ENCODE peak calls at places on chromosomes 2 and 18, in eight cellular contexts. One of them, this sample, is unnamed.

GRCh38 chr2:69298261-69298660 is 88.8 kb downstream of the GFPT1 start:
- DNase-seq in astrocyte of the spinal cord: peak
- DNase-seq in right lobe of liver: no peak
- DNase-seq in uterus: no peak
- DNase-seq in kidney: no peak
- DNase-seq in gastrocnemius medialis: no peak
- DNase-seq in heart right ventricle: no peak
- DNase-seq in adrenal gland: peak
- DNase-seq in this sample: no peak

GRCh38 chr2:39608212-39608575 is 57.5 kb upstream of the TMEM178A start:
- DNase-seq in astrocyte of the spinal cord: peak
- DNase-seq in right lobe of liver: no peak
- DNase-seq in uterus: no peak
- DNase-seq in kidney: no peak
- DNase-seq in gastrocnemius medialis: no peak
- DNase-seq in heart right ventricle: no peak
- DNase-seq in adrenal gland: no peak
- DNase-seq in this sample: no peak

GRCh38 chr2:23926289-23926749 is 604 bp downstream of the ATAD2B start:
- DNase-seq in astrocyte of the spinal cord: no peak
- DNase-seq in right lobe of liver: no peak
- DNase-seq in uterus: peak
- DNase-seq in kidney: peak
- DNase-seq in gastrocnemius medialis: peak
- DNase-seq in heart right ventricle: no peak
- DNase-seq in adrenal gland: no peak
- DNase-seq in this sample: no peak

GRCh38 chr18:57806891-57807280 is 3.8 kb upstream of the ATP8B1 start:
- DNase-seq in astrocyte of the spinal cord: peak
- DNase-seq in right lobe of liver: no peak
- DNase-seq in uterus: no peak
- DNase-seq in kidney: no peak
- DNase-seq in gastrocnemius medialis: peak
- DNase-seq in heart right ventricle: no peak
- DNase-seq in adrenal gland: peak
- DNase-seq in this sample: no peak

GRCh38 chr2:20553580-20553979 is 97.3 kb downstream of the HS1BP3 start:
- DNase-seq in astrocyte of the spinal cord: no peak
- DNase-seq in right lobe of liver: no peak
- DNase-seq in uterus: no peak
- DNase-seq in kidney: no peak
- DNase-seq in gastrocnemius medialis: no peak
- DNase-seq in heart right ventricle: no peak
- DNase-seq in adrenal gland: no peak
- DNase-seq in this sample: no peak

GRCh38 chr18:78801011-78801410 is 178.6 kb upstream of the SALL3 start:
- DNase-seq in astrocyte of the spinal cord: no peak
- DNase-seq in right lobe of liver: no peak
- DNase-seq in uterus: no peak
- DNase-seq in kidney: no peak
- DNase-seq in gastrocnemius medialis: no peak
- DNase-seq in heart right ventricle: no peak
- DNase-seq in adrenal gland: no peak
- DNase-seq in this sample: no peak

GRCh38 chr2:158507141-158507540 is 50.4 kb downstream of the PKP4 start:
- DNase-seq in astrocyte of the spinal cord: peak
- DNase-seq in right lobe of liver: no peak
- DNase-seq in uterus: no peak
- DNase-seq in kidney: no peak
- DNase-seq in gastrocnemius medialis: no peak
- DNase-seq in heart right ventricle: no peak
- DNase-seq in adrenal gland: no peak
- DNase-seq in this sample: no peak

GRCh38 chr18:26468931-26469340 is 79.4 kb downstream of the KCTD1 start:
- DNase-seq in astrocyte of the spinal cord: no peak
- DNase-seq in right lobe of liver: no peak
- DNase-seq in uterus: no peak
- DNase-seq in kidney: no peak
- DNase-seq in gastrocnemius medialis: no peak
- DNase-seq in heart right ventricle: no peak
- DNase-seq in adrenal gland: no peak
- DNase-seq in this sample: no peak

GRCh38 chr18:79930020-79930642 is 21.3 kb downstream of the SLC66A2 start:
- DNase-seq in astrocyte of the spinal cord: peak
- DNase-seq in right lobe of liver: no peak
- DNase-seq in uterus: no peak
- DNase-seq in kidney: no peak
- DNase-seq in gastrocnemius medialis: no peak
- DNase-seq in heart right ventricle: no peak
- DNase-seq in adrenal gland: no peak
- DNase-seq in this sample: no peak

GRCh38 chr18:58466636-58467205 is 162.2 kb downstream of the ALPK2 start:
- DNase-seq in astrocyte of the spinal cord: no peak
- DNase-seq in right lobe of liver: peak
- DNase-seq in uterus: no peak
- DNase-seq in kidney: no peak
- DNase-seq in gastrocnemius medialis: no peak
- DNase-seq in heart right ventricle: no peak
- DNase-seq in adrenal gland: no peak
- DNase-seq in this sample: no peak

GRCh38 chr2:65991864-65992554 is 442.9 kb upstream of the MEIS1 start:
- DNase-seq in astrocyte of the spinal cord: no peak
- DNase-seq in right lobe of liver: no peak
- DNase-seq in uterus: peak
- DNase-seq in kidney: no peak
- DNase-seq in gastrocnemius medialis: peak
- DNase-seq in heart right ventricle: no peak
- DNase-seq in adrenal gland: no peak
- DNase-seq in this sample: no peak

GRCh38 chr2:173571021-173571821 is 216.5 kb downstream of the CDCA7 start:
- DNase-seq in astrocyte of the spinal cord: peak
- DNase-seq in right lobe of liver: no peak
- DNase-seq in uterus: no peak
- DNase-seq in kidney: no peak
- DNase-seq in gastrocnemius medialis: no peak
- DNase-seq in heart right ventricle: no peak
- DNase-seq in adrenal gland: no peak
- DNase-seq in this sample: peak

GRCh38 chr2:241777686-241778627 is 1.3 kb downstream of the GAL3ST2 start:
- DNase-seq in astrocyte of the spinal cord: no peak
- DNase-seq in right lobe of liver: no peak
- DNase-seq in uterus: no peak
- DNase-seq in kidney: no peak
- DNase-seq in gastrocnemius medialis: no peak
- DNase-seq in heart right ventricle: no peak
- DNase-seq in adrenal gland: no peak
- DNase-seq in this sample: no peak
- H3K4me3 ChIP-seq in astrocyte of the spinal cord: no peak
- H3K4me3 ChIP-seq in right lobe of liver: no peak
- H3K4me3 ChIP-seq in uterus: no peak
- H3K4me3 ChIP-seq in kidney: no peak
- H3K4me3 ChIP-seq in gastrocnemius medialis: no peak
- H3K4me3 ChIP-seq in heart right ventricle: no peak
- H3K4me3 ChIP-seq in adrenal gland: no peak
- H3K4me3 ChIP-seq in this sample: no peak

GRCh38 chr18:49178736-49179135 is 228.0 kb upstream of the SMAD7 start:
- DNase-seq in astrocyte of the spinal cord: peak
- DNase-seq in right lobe of liver: no peak
- DNase-seq in uterus: peak
- DNase-seq in kidney: no peak
- DNase-seq in gastrocnemius medialis: no peak
- DNase-seq in heart right ventricle: no peak
- DNase-seq in adrenal gland: no peak
- DNase-seq in this sample: no peak
- TF ChIP-seq CTCF in astrocyte of the spinal cord: peak
- TF ChIP-seq CTCF in right lobe of liver: peak
- TF ChIP-seq CTCF in uterus: peak
- TF ChIP-seq CTCF in kidney: peak
- TF ChIP-seq CTCF in gastrocnemius medialis: peak
- TF ChIP-seq CTCF in heart right ventricle: no peak
- TF ChIP-seq CTCF in adrenal gland: no peak
- TF ChIP-seq CTCF in this sample: peak

DNA sequence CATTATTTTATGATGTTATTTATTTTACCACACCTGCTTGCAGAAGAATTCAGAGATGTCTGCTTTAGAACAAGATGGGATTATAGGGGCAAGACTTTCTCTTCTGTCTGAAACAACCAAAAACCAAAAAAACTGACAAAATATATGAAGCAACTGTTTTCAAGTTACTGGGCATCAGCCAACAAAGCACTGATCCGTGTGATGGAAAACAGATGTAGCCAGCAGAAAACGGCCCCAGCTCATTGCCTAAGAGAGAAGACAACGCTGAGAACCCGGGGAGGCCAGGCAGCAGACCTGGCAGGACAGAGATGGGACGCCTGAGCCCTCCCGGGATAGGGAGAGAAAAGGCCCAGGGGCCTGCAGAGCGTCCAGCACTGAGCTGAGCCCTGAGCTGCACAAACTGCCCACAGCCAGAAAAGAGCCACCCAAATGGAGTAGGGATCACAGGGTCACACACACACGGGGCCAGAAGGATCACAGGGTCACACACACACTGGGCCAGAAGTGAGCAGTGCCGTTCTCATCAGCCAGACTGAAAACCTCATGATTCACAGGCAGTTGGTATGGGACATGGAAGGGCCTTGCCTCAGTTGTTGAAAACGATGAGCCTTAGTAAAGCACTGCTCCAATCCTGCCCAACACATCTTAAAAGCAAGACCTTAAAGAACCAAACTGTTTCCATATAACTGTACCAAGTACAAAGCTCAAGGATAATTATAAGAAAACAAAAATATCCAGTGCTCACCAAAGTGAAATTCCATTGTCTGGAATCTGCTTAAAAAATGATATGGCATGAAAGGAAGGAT is 12.1 kb downstream of the PXDN start:
- DNase-seq in astrocyte of the spinal cord: no peak
- DNase-seq in right lobe of liver: no peak
- DNase-seq in uterus: peak
- DNase-seq in kidney: peak
- DNase-seq in gastrocnemius medialis: peak
- DNase-seq in heart right ventricle: peak
- DNase-seq in adrenal gland: no peak
- DNase-seq in this sample: no peak
- H3K4me3 ChIP-seq in astrocyte of the spinal cord: no peak
- H3K4me3 ChIP-seq in right lobe of liver: no peak
- H3K4me3 ChIP-seq in uterus: no peak
- H3K4me3 ChIP-seq in kidney: no peak
- H3K4me3 ChIP-seq in gastrocnemius medialis: no peak
- H3K4me3 ChIP-seq in heart right ventricle: no peak
- H3K4me3 ChIP-seq in adrenal gland: no peak
- H3K4me3 ChIP-seq in this sample: no peak

GRCh38 chr2:98936133-98936916 is at the start of gene CRACDL:
- DNase-seq in astrocyte of the spinal cord: no peak
- DNase-seq in right lobe of liver: no peak
- DNase-seq in uterus: no peak
- DNase-seq in kidney: peak
- DNase-seq in gastrocnemius medialis: no peak
- DNase-seq in heart right ventricle: no peak
- DNase-seq in adrenal gland: no peak
- DNase-seq in this sample: no peak
- TF ChIP-seq CTCF in astrocyte of the spinal cord: no peak
- TF ChIP-seq CTCF in right lobe of liver: no peak
- TF ChIP-seq CTCF in uterus: no peak
- TF ChIP-seq CTCF in kidney: no peak
- TF ChIP-seq CTCF in gastrocnemius medialis: no peak
- TF ChIP-seq CTCF in heart right ventricle: no peak
- TF ChIP-seq CTCF in adrenal gland: no peak
- TF ChIP-seq CTCF in this sample: peak

DNA sequence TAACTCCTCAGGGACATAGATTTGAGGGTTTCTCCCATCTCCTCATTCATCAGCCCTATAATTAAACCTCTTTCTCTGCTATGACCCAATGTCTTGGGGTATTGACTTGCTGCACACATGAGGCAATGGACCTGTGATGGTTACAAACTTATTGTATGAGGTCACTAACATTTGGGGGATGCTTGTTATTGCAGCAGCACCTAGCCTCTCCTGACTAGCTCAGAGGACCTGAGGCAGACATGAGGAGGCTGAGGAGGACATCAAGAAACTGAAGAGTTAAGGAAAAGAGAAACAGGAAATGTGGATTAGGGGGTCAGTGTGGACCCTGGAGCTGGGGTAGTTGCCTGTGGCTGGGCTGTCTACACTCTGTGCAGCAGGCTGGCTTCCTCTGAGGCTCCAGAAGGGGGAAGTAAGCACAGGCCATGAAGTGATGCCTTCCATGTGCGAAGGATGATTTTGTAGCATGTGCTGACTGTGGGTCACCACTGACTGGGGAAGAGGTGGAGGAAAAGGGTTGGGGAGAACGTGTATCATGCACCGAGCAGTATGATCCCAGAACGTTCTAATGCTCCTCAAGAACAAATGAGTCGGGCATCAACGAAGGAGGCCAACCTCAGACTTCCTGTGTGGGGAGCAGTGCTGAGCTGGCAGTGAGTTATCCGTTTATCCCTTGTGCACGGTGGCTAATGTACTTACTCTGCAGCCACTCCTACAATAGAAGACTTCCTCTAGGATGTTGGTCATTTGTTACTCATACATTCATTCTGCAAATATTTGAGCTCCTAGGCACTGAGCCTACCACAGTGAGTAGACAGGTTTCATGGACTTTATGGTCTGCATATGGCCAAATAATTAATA is 42.1 kb upstream of the RFX8 start:
- DNase-seq in astrocyte of the spinal cord: peak
- DNase-seq in right lobe of liver: no peak
- DNase-seq in uterus: no peak
- DNase-seq in kidney: no peak
- DNase-seq in gastrocnemius medialis: no peak
- DNase-seq in heart right ventricle: no peak
- DNase-seq in adrenal gland: no peak
- DNase-seq in this sample: peak
- H3K4me3 ChIP-seq in astrocyte of the spinal cord: no peak
- H3K4me3 ChIP-seq in right lobe of liver: no peak
- H3K4me3 ChIP-seq in uterus: no peak
- H3K4me3 ChIP-seq in kidney: no peak
- H3K4me3 ChIP-seq in gastrocnemius medialis: no peak
- H3K4me3 ChIP-seq in heart right ventricle: no peak
- H3K4me3 ChIP-seq in adrenal gland: no peak
- H3K4me3 ChIP-seq in this sample: no peak

This sample was measured in LNCaP clone FGC.